ENCODE peak calls at places on chromosome 2, in five cellular contexts. Y is Karpas-422; M is activated naive CD4-positive, alpha-beta T cell; O is activated effector memory CD4-positive, alpha-beta T cell treated with anti-CD3 and anti-CD28 coated beads, Interleukin-2, amount 50 U/mL, for 16 hours; W is psoas muscle. Q is an unnamed sample.

GRCh38 chr2:8888963-8889362 is 51.5 kb upstream of the KIDINS220 start:
- DNase-seq in O (no peak), M (no peak), Y (no peak), W (no peak), Q (no peak)

GRCh38 chr2:58893645-58894336 is 652.7 kb upstream of the FANCL start:
- DNase-seq in O (no peak), Y (no peak), M (no peak), W (no peak), Q (no peak)

GRCh38 chr2:129331638-129332037 is 647.8 kb upstream of the RAB6C start:
- DNase-seq in O (no peak), Y (no peak), W (no peak), M (no peak), Q (no peak)

GRCh38 chr2:150350500-150350899 is 137.0 kb downstream of the RND3 start:
- DNase-seq in O (no peak), Y (no peak), M (no peak), W (no peak), Q (no peak)

GRCh38 chr2:85183078-85183477 is 49.9 kb downstream of the TCF7L1 start:
- DNase-seq in Y (no peak), O (no peak), M (no peak), W (no peak), Q (no peak)

GRCh38 chr2:96105994-96106393 is 10.4 kb downstream of the ADRA2B start:
- DNase-seq in Y (no peak), O (no peak), M (no peak), W (no peak), Q (no peak)

GRCh38 chr2:195594916-195595694 is 61.9 kb upstream of the SLC39A10 start:
- DNase-seq in Y (no peak), M (no peak), O (no peak), W (no peak), Q (no peak)

GRCh38 chr2:151156431-151156830 is 105.2 kb downstream of the RBM43 start:
- DNase-seq in M (no peak), O (no peak), Y (no peak), W (no peak), Q (no peak)

GRCh38 chr2:35428548-35428947 is 927.0 kb upstream of the CRIM1 start:
- DNase-seq in Y (peak), O (no peak), W (no peak), M (no peak), Q (peak)

Q was measured in prostate gland.